ENCODE peak calls at places on chromosomes 3 and 15, in ten cellular contexts. One of them, this sample, is unnamed.

GRCh38 chr3:13462822-13463221 is 17.3 kb upstream of the HDAC11 start:
- DNase-seq in AG10803: no peak
- DNase-seq in activated T-cell treated with anti-CD3 and anti-CD28 coated beads for 1 hour: no peak
- DNase-seq in GM18507: no peak
- DNase-seq in memory B cell: no peak
- DNase-seq in activated gamma-delta T cell treated with Interleukin-2 at 50 U/mL for 16 hours: no peak
- DNase-seq in psoas muscle: no peak
- DNase-seq in T-helper 17 cell: no peak
- DNase-seq in activated naive CD4-positive, alpha-beta T cell treated with Interleukin-2 at 50 U/mL for 16 hours: no peak
- DNase-seq in NCI-H510A: no peak
- DNase-seq in this sample: no peak

GRCh38 chr3:27577504-27577903 is 93.3 kb upstream of the SLC4A7 start:
- DNase-seq in T-helper 17 cell: no peak
- DNase-seq in memory B cell: no peak
- DNase-seq in activated T-cell treated with anti-CD3 and anti-CD28 coated beads for 1 hour: no peak
- DNase-seq in GM18507: no peak
- DNase-seq in activated gamma-delta T cell treated with Interleukin-2 at 50 U/mL for 16 hours: no peak
- DNase-seq in NCI-H510A: no peak
- DNase-seq in AG10803: no peak
- DNase-seq in psoas muscle: no peak
- DNase-seq in activated naive CD4-positive, alpha-beta T cell treated with Interleukin-2 at 50 U/mL for 16 hours: no peak
- DNase-seq in this sample: no peak

GRCh38 chr3:144036498-144036897 is 64.9 kb downstream of the DIPK2A start:
- DNase-seq in T-helper 17 cell: no peak
- DNase-seq in activated gamma-delta T cell treated with Interleukin-2 at 50 U/mL for 16 hours: no peak
- DNase-seq in activated naive CD4-positive, alpha-beta T cell treated with Interleukin-2 at 50 U/mL for 16 hours: no peak
- DNase-seq in NCI-H510A: no peak
- DNase-seq in psoas muscle: no peak
- DNase-seq in AG10803: no peak
- DNase-seq in activated T-cell treated with anti-CD3 and anti-CD28 coated beads for 1 hour: no peak
- DNase-seq in memory B cell: no peak
- DNase-seq in GM18507: no peak
- DNase-seq in this sample: no peak

GRCh38 chr15:67080900-67081431 is 15.6 kb downstream of the SMAD3 start:
- DNase-seq in GM18507: peak; percentile 50
- DNase-seq in memory B cell: peak; percentile 58
- DNase-seq in activated T-cell treated with anti-CD3 and anti-CD28 coated beads for 1 hour: no peak
- DNase-seq in T-helper 17 cell: no peak
- DNase-seq in activated gamma-delta T cell treated with Interleukin-2 at 50 U/mL for 16 hours: no peak
- DNase-seq in psoas muscle: peak; percentile 75
- DNase-seq in NCI-H510A: no peak
- DNase-seq in AG10803: peak; percentile 98
- DNase-seq in activated naive CD4-positive, alpha-beta T cell treated with Interleukin-2 at 50 U/mL for 16 hours: peak; percentile 80
- DNase-seq in this sample: peak; percentile 51

GRCh38 chr3:125219261-125219701 is 6.7 kb upstream of the SLC12A8 start:
- DNase-seq in AG10803: no peak
- DNase-seq in T-helper 17 cell: no peak
- DNase-seq in GM18507: no peak
- DNase-seq in memory B cell: no peak
- DNase-seq in activated gamma-delta T cell treated with Interleukin-2 at 50 U/mL for 16 hours: no peak
- DNase-seq in activated naive CD4-positive, alpha-beta T cell treated with Interleukin-2 at 50 U/mL for 16 hours: no peak
- DNase-seq in psoas muscle: no peak
- DNase-seq in activated T-cell treated with anti-CD3 and anti-CD28 coated beads for 1 hour: no peak
- DNase-seq in NCI-H510A: no peak
- DNase-seq in this sample: no peak

GRCh38 chr15:75532413-75533250 is 46.5 kb downstream of the PTPN9 start:
- DNase-seq in T-helper 17 cell: no peak
- DNase-seq in GM18507: no peak
- DNase-seq in memory B cell: no peak
- DNase-seq in activated gamma-delta T cell treated with Interleukin-2 at 50 U/mL for 16 hours: no peak
- DNase-seq in AG10803: peak; percentile 51
- DNase-seq in NCI-H510A: no peak
- DNase-seq in activated naive CD4-positive, alpha-beta T cell treated with Interleukin-2 at 50 U/mL for 16 hours: no peak
- DNase-seq in activated T-cell treated with anti-CD3 and anti-CD28 coated beads for 1 hour: no peak
- DNase-seq in psoas muscle: peak; percentile 55
- DNase-seq in this sample: peak; percentile 92

GRCh38 chr15:50907866-50908208 is 646 bp upstream of the AP4E1 start:
- DNase-seq in T-helper 17 cell: peak; percentile 33
- DNase-seq in GM18507: no peak
- DNase-seq in NCI-H510A: no peak
- DNase-seq in memory B cell: no peak
- DNase-seq in activated T-cell treated with anti-CD3 and anti-CD28 coated beads for 1 hour: peak; percentile 34
- DNase-seq in activated naive CD4-positive, alpha-beta T cell treated with Interleukin-2 at 50 U/mL for 16 hours: peak; percentile 57
- DNase-seq in psoas muscle: no peak
- DNase-seq in activated gamma-delta T cell treated with Interleukin-2 at 50 U/mL for 16 hours: peak; percentile 36
- DNase-seq in AG10803: peak; percentile 38
- DNase-seq in this sample: peak; percentile 64

GRCh38 chr15:90756916-90757315 is 39.8 kb downstream of the BLM start:
- DNase-seq in NCI-H510A: no peak
- DNase-seq in activated T-cell treated with anti-CD3 and anti-CD28 coated beads for 1 hour: no peak
- DNase-seq in activated naive CD4-positive, alpha-beta T cell treated with Interleukin-2 at 50 U/mL for 16 hours: no peak
- DNase-seq in T-helper 17 cell: no peak
- DNase-seq in psoas muscle: no peak
- DNase-seq in activated gamma-delta T cell treated with Interleukin-2 at 50 U/mL for 16 hours: no peak
- DNase-seq in AG10803: no peak
- DNase-seq in GM18507: no peak
- DNase-seq in memory B cell: no peak
- DNase-seq in this sample: peak; percentile 8

GRCh38 chr3:71652786-71653419 is 69.4 kb upstream of the FOXP1 start:
- DNase-seq in psoas muscle: peak; percentile 28
- DNase-seq in GM18507: no peak
- DNase-seq in memory B cell: peak; percentile 22
- DNase-seq in T-helper 17 cell: no peak
- DNase-seq in activated gamma-delta T cell treated with Interleukin-2 at 50 U/mL for 16 hours: no peak
- DNase-seq in activated naive CD4-positive, alpha-beta T cell treated with Interleukin-2 at 50 U/mL for 16 hours: peak; percentile 5
- DNase-seq in AG10803: peak; percentile 64
- DNase-seq in NCI-H510A: peak; percentile 8
- DNase-seq in activated T-cell treated with anti-CD3 and anti-CD28 coated beads for 1 hour: no peak
- DNase-seq in this sample: peak; percentile 82

This sample was measured in dermis blood vessel endothelial cell.